ENCODE peak calls at places on chromosome 16, in seven cellular contexts. W, E, N, V, X, D and I are unnamed samples.

GRCh38 chr16:72203401-72203800 is 31.4 kb upstream of the PMFBP1 start:
- DNase-seq in E (no peak), W (peak; percentile 60), D (no peak), X (no peak), V (no peak), N (no peak), I (no peak)

GRCh38 chr16:8866118-8866883 is 2.5 kb downstream of the CARHSP1 start:
- DNase-seq in D (no peak), N (peak; percentile 52), V (peak; percentile 62), W (no peak), X (peak; percentile 69), E (no peak), I (no peak)

GRCh38 chr16:49014300-49015188 is 267.1 kb downstream of the CBLN1 start:
- DNase-seq in V (no peak), E (no peak), D (no peak), W (no peak), N (no peak), X (no peak), I (no peak)

GRCh38 chr16:2386990-2387389 is 42.3 kb upstream of the CCNF start:
- DNase-seq in X (no peak), V (no peak), W (peak; percentile 17), E (no peak), D (no peak), N (no peak), I (no peak)

GRCh38 chr16:3171855-3172593 is 16.0 kb upstream of the OR1F1 start:
- DNase-seq in E (no peak), X (no peak), W (no peak), V (no peak), D (peak; percentile 63), N (no peak), I (no peak)

GRCh38 chr16:14564323-14564722 is 65.7 kb downstream of the PARN start:
- DNase-seq in E (no peak), W (peak; percentile 68), N (no peak), D (no peak), X (peak; percentile 62), V (no peak), I (no peak)

GRCh38 chr16:21565816-21566669 is 33.3 kb upstream of the METTL9 start:
- DNase-seq in W (no peak), X (no peak), E (no peak), N (no peak), D (no peak), V (no peak), I (no peak)

GRCh38 chr16:79593754-79594153 is 6.8 kb downstream of the MAF start:
- DNase-seq in X (no peak), V (no peak), E (no peak), N (no peak), D (no peak), W (no peak), I (no peak)

GRCh38 chr16:84673561-84673960 is 25.2 kb downstream of the KLHL36 start:
- DNase-seq in X (no peak), W (no peak), N (no peak), E (no peak), V (no peak), D (no peak), I (no peak)

GRCh38 chr16:87951550-87952538 is 610 bp downstream of the BANP start:
- DNase-seq in E (no peak), V (no peak), W (no peak), D (no peak), X (peak; percentile 49), N (peak; percentile 54), I (no peak)

GRCh38 chr16:89422905-89423630 is 67.3 kb downstream of the ANKRD11 start:
- DNase-seq in E (peak; percentile 41), X (no peak), D (no peak), N (no peak), W (peak; percentile 59), V (no peak), I (no peak)

GRCh38 chr16:72367841-72368240 is 195.9 kb upstream of the PMFBP1 start:
- DNase-seq in E (no peak), W (no peak), V (no peak), X (no peak), N (no peak), D (no peak), I (no peak)

GRCh38 chr16:85601730-85602401 is 11.3 kb upstream of the GSE1 start:
- DNase-seq in E (no peak), D (no peak), V (peak; percentile 42), N (peak; percentile 60), X (no peak), W (no peak), I (no peak)

GRCh38 chr16:87860553-87861299 is 8.6 kb downstream of the SLC7A5 start:
- DNase-seq in X (no peak), W (peak; percentile 70), N (no peak), V (no peak), D (peak; percentile 70), E (no peak), I (no peak)

GRCh38 chr16:29947897-29948296 is 14.0 kb upstream of the TMEM219 start:
- DNase-seq in E (no peak), W (no peak), V (no peak), N (no peak), X (no peak), D (no peak), I (no peak)

GRCh38 chr16:31138621-31139578 is 3.4 kb upstream of the PRSS8 start:
- DNase-seq in D (no peak), W (peak; percentile 85), X (peak; percentile 83), E (no peak), V (peak; percentile 48), N (peak; percentile 43), I (no peak)

GRCh38 chr16:62077998-62078397 is 41.8 kb upstream of the CDH8 start:
- DNase-seq in E (no peak), D (no peak), N (no peak), V (no peak), X (no peak), W (peak; percentile 23), I (no peak)

GRCh38 chr16:57145046-57145963 is 40.5 kb downstream of the PSME3IP1 start:
- DNase-seq in W (no peak), X (no peak), D (peak; percentile 70), N (no peak), V (no peak), E (no peak), I (no peak)

GRCh38 chr16:57145964-57146647 is 39.7 kb downstream of the PSME3IP1 start:
- DNase-seq in N (no peak), W (no peak), E (no peak), V (no peak), X (no peak), D (peak; percentile 80), I (no peak)

GRCh38 chr16:57148481-57148880 is 37.4 kb downstream of the PSME3IP1 start:
- DNase-seq in W (no peak), N (no peak), X (no peak), E (no peak), D (peak; percentile 38), V (no peak), I (no peak)

GRCh38 chr16:57147381-57148191 is 38.3 kb downstream of the PSME3IP1 start:
- DNase-seq in E (no peak), D (peak; percentile 72), W (no peak), V (no peak), N (no peak), X (no peak), I (no peak)

GRCh38 chr16:57146735-57147134 is 39.1 kb downstream of the PSME3IP1 start:
- DNase-seq in X (no peak), N (no peak), E (no peak), D (peak; percentile 35), V (no peak), W (peak; percentile 33), I (no peak)
- TF ChIP-seq CTCF in X (no peak), N (no peak), E (no peak), D (no peak), V (peak; percentile 13), W (peak; percentile 36), I (peak; percentile 15)

DNA sequence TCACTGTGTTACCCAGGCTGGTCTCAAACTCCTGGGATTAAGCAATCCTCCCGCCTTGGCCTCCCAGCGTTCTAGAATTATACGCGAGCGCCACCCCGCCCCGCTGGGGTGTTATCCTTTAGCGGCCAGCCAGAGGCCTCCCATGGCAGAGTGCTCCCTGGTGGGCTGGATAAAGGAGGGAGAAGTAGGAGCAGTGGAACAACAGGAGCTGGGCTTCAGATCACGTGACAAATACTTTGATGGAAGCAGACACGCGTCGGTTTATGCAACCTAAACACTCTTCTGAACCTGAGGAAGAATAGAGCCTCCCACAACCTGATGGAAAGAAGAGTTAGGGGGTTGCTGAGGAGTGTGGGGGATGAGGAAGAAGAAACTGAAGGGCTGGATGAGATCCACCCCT is 2114.0 kb downstream of the TP53TG3F start:
- DNase-seq in X (no peak), W (no peak), V (no peak), D (no peak), E (no peak), N (no peak), I (no peak)
- H3K9me3 ChIP-seq in X (no peaks in the 10 kb centered on the region), W (peaks cover 4% of the 10 kb centered on the region), V (no peaks in the 10 kb centered on the region), D (no peaks in the 10 kb centered on the region), E (no peaks in the 10 kb centered on the region), N (no peaks in the 10 kb centered on the region), I (peaks cover 58% of the 10 kb centered on the region)

GRCh38 chr16:58196898-58197313 is 1.0 kb downstream of the CSNK2A2 start:
- DNase-seq in W (no peak), V (no peak), D (no peak), E (no peak), N (no peak), X (no peak), I (no peak)

GRCh38 chr16:58197314-58198012 is 443 bp downstream of the CSNK2A2 start:
- DNase-seq in E (no peak), W (no peak), V (no peak), D (peak; percentile 80), N (peak; percentile 15), X (no peak), I (no peak)

GRCh38 chr16:58198739-58199411 is 969 bp upstream of the CSNK2A2 start:
- DNase-seq in W (no peak), N (no peak), X (no peak), E (no peak), V (no peak), D (no peak), I (no peak)

GRCh38 chr16:58200398-58200797 is 2.5 kb upstream of the CSNK2A2 start:
- DNase-seq in V (no peak), N (no peak), E (no peak), D (no peak), W (no peak), X (no peak), I (no peak)

DNA sequence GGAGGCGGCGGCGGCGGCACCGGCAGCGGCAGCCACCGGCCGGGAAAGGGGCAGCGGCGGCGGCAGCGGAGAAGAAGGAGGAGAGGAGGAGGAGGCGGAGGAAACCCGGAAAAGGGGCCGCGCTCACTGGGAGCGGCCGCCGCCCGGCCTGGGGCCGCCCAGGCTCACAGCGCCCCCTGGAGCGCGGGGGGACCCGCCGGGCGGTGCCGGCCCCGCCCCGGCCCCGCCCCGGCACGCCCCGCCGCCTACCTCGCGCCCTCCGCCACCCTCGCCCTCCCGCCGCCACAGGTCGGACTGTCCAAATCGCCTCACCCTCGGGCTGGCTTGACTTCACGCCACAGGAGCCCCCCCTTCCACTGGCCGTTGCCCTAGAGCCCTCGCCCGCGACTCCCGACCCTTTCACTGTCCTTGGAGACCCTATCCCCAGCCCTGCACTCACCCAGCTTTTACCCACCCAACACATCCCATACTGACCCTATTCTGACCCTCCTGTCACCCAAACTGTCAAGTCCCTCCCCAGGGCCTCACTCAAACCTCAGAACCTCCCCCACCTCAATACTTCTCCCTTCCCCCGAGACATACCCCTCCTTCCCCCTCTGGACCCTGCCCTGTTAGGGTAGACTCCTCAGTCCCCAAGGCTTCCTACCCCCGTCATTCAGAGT is at the start of gene CSNK2A2:
- DNase-seq in D (peak; percentile 93), N (peak; percentile 77), W (peak; percentile 61), X (peak; percentile 69), E (peak; percentile 59), V (peak; percentile 73), I (peak; percentile 10)
- TF ChIP-seq CTCF in D (peak; percentile 68), N (peak; percentile 67), W (no peak), X (no peak), E (no peak), V (peak; percentile 51), I (peak; percentile 32)

GRCh38 chr16:35173295-35173694 is 1713.9 kb downstream of the TP53TG3F start:
- DNase-seq in X (no peak), D (peak; percentile 55), N (no peak), E (no peak), W (no peak), V (no peak), I (no peak)
- H3K9me3 ChIP-seq in X (no peaks in the 10 kb centered on the region), D (no peaks in the 10 kb centered on the region), N (no peaks in the 10 kb centered on the region), E (no peaks in the 10 kb centered on the region), W (no peaks in the 10 kb centered on the region), V (peaks cover 13% of the 10 kb centered on the region), I (peaks cover 41% of the 10 kb centered on the region)